ENCODE peak calls at places on chromosome 3, in five cellular contexts. V, F, E, Q and R are unnamed samples.

GRCh38 chr3:48552111-48552911 is 4.3 kb downstream of the PFKFB4 start:
- DNase-seq in F (no peak), E (no peak), Q (no peak), V (no peak), R (no peak)

GRCh38 chr3:1703169-1703568 is 395.5 kb upstream of the CNTN4 start:
- DNase-seq in F (no peak), E (no peak), V (no peak), Q (no peak), R (no peak)

GRCh38 chr3:128863560-128863959 is 15.9 kb upstream of the ACAD9 start:
- DNase-seq in Q (no peak), E (no peak), F (no peak), V (no peak), R (no peak)

GRCh38 chr3:187902938-187903337 is 157.7 kb upstream of the BCL6 start:
- DNase-seq in F (no peak), E (no peak), V (no peak), Q (no peak), R (no peak)

GRCh38 chr3:126442099-126442848 is 33.4 kb downstream of the ZXDC start:
- DNase-seq in Q (no peak), E (no peak), V (no peak), F (no peak), R (no peak)

GRCh38 chr3:29420106-29420505 is 139.2 kb downstream of the RBMS3 start:
- DNase-seq in F (no peak), Q (no peak), E (no peak), V (no peak), R (no peak)

GRCh38 chr3:42699511-42699971 is 3.1 kb downstream of the HHATL start:
- DNase-seq in E (no peak), F (no peak), V (peak), Q (no peak), R (no peak)

GRCh38 chr3:113829576-113830354 is 8.8 kb upstream of the GRAMD1C start:
- DNase-seq in V (no peak), E (no peak), Q (no peak), F (no peak), R (no peak)

GRCh38 chr3:69126999-69127398 is 4.6 kb upstream of the LMOD3 start:
- DNase-seq in V (no peak), F (no peak), Q (no peak), E (no peak), R (no peak)

GRCh38 chr3:131692356-131692755 is 189.6 kb upstream of the MRPL3 start:
- DNase-seq in V (no peak), E (no peak), Q (no peak), F (no peak), R (no peak)

GRCh38 chr3:141234283-141234682 is 2.7 kb downstream of the PXYLP1 start:
- DNase-seq in Q (no peak), F (no peak), V (no peak), E (no peak), R (no peak)

GRCh38 chr3:16050641-16051467 is 123.6 kb upstream of the GALNT15 start:
- DNase-seq in E (no peak), Q (no peak), V (no peak), F (no peak), R (no peak)

GRCh38 chr3:131282967-131283366 is 98.6 kb upstream of the NUDT16 start:
- DNase-seq in Q (no peak), E (no peak), V (no peak), F (no peak), R (no peak)